ENCODE peak calls at places on chromosome 14, in seven cellular contexts. W is A549, P is HCT116, Z is upper lobe of left lung, Q is body of pancreas, R is HepG2, O is gastrocnemius medialis. M is an unnamed sample. For H3K9me3 and H3K4me1, the result is how much of the 10 kb centered on the place peaks cover.

GRCh38 chr14:49966304-49966809 is 73.5 kb downstream of the ARF6 start:
- ATAC-seq in W (peak), P (peak), Z (peak), Q (peak), R (peak), O (no peak), M (no peak)

GRCh38 chr14:65074449-65075155 is 27.7 kb downstream of the MAX start:
- ATAC-seq in W (no peak), P (no peak), Z (peak), Q (no peak), R (no peak), O (no peak), M (no peak)

GRCh38 chr14:88791629-88792571 is 853 bp downstream of the EML5 start:
- ATAC-seq in W (peak), P (no peak), Z (peak), Q (peak), R (peak), O (no peak), M (peak)

GRCh38 chr14:59925797-59926196 is 5.9 kb downstream of the LRRC9 start:
- ATAC-seq in W (no peak), P (no peak), Z (no peak), Q (no peak), R (no peak), O (no peak), M (no peak)

GRCh38 chr14:31955941-31956579 is 121.0 kb upstream of the ARHGAP5 start:
- ATAC-seq in W (peak), P (no peak), Z (no peak), Q (no peak), R (no peak), O (no peak), M (no peak)

GRCh38 chr14:93023039-93023438 is 92.7 kb downstream of the ITPK1 start:
- ATAC-seq in W (no peak), P (peak), Z (no peak), Q (no peak), R (peak), O (no peak), M (no peak)

GRCh38 chr14:46964378-46964777 is 312.8 kb upstream of the RPL10L start:
- ATAC-seq in W (no peak), P (no peak), Z (peak), Q (peak), R (no peak), O (no peak), M (no peak)

GRCh38 chr14:46973295-46973694 is 321.7 kb upstream of the RPL10L start:
- ATAC-seq in W (no peak), P (no peak), Z (no peak), Q (no peak), R (no peak), O (no peak), M (no peak)

GRCh38 chr14:68392393-68393085 is 400.3 kb downstream of the ZFP36L1 start:
- ATAC-seq in W (no peak), P (no peak), Z (peak), Q (no peak), R (no peak), O (peak), M (peak)

GRCh38 chr14:55316528-55316927 is 45.3 kb downstream of the FBXO34 start:
- ATAC-seq in W (no peak), P (no peak), Z (no peak), Q (no peak), R (no peak), O (no peak), M (no peak)

GRCh38 chr14:98069712-98070133 is 1202.3 kb downstream of the BCL11B start:
- ATAC-seq in W (no peak), P (no peak), Z (peak), Q (peak), R (no peak), O (no peak), M (no peak)

GRCh38 chr14:105430042-105430441 is 10.4 kb downstream of the MTA1 start:
- ATAC-seq in W (no peak), P (no peak), Z (no peak), Q (no peak), R (no peak), O (peak), M (no peak)

GRCh38 chr14:39303100-39303499 is 69.4 kb downstream of the MIA2 start:
- ATAC-seq in W (no peak), P (no peak), Z (no peak), Q (no peak), R (no peak), O (no peak), M (no peak)

GRCh38 chr14:85535916-85536834 is 6.2 kb downstream of the FLRT2 start:
- ATAC-seq in W (no peak), P (no peak), Z (peak), Q (peak), R (peak), O (no peak), M (no peak)

GRCh38 chr14:28116716-28117115 is 649.9 kb upstream of the FOXG1 start:
- ATAC-seq in W (no peak), P (no peak), Z (no peak), Q (no peak), R (no peak), O (no peak), M (no peak)
- H3K9me3 ChIP-seq in W (under half), P (under half), Z (under half), Q (under half), R (half or more), O (under half), M (under half)

GRCh38 chr14:23093104-23093503 is 1.8 kb downstream of the ACIN1 start:
- ATAC-seq in W (no peak), P (no peak), Z (no peak), Q (no peak), R (no peak), O (no peak), M (no peak)

GRCh38 chr14:23093526-23093925 is 1.4 kb downstream of the ACIN1 start:
- ATAC-seq in W (no peak), P (no peak), Z (no peak), Q (no peak), R (no peak), O (no peak), M (no peak)

GRCh38 chr14:23095196-23096108 is at the start of gene C14orf119:
- ATAC-seq in W (peak), P (peak), Z (peak), Q (peak), R (peak), O (peak), M (peak)

GRCh38 chr14:23093993-23094665 is 807 bp downstream of the ACIN1 start:
- ATAC-seq in W (peak), P (no peak), Z (no peak), Q (no peak), R (peak), O (no peak), M (no peak)

GRCh38 chr14:23094666-23095195 is at the start of gene ACIN1:
- ATAC-seq in W (peak), P (peak), Z (peak), Q (peak), R (peak), O (peak), M (peak)
- TF ChIP-seq POLR2A in W (peak), P (no peak), Z (peak), Q (peak), R (no peak), O (peak), M (peak)

GRCh38 chr14:61260939-61261776 is 20.0 kb downstream of the TMEM30B start:
- ATAC-seq in W (no peak), P (peak), Z (peak), Q (peak), R (peak), O (no peak), M (no peak)
- H3K4me1 ChIP-seq in W (under half), P (under half), Z (under half), Q (under half), R (under half), O (under half), M (under half)

GRCh38 chr14:77645520-77646230 is 29.2 kb upstream of the SPTLC2 start:
- ATAC-seq in W (no peak), P (no peak), Z (no peak), Q (no peak), R (no peak), O (no peak), M (no peak)
- H3K9me3 ChIP-seq in W (under half), P (under half), Z (under half), Q (under half), R (under half), O (under half), M (under half)